ENCODE peak calls at places on chromosomes 3 and 15, in six cellular contexts. C is stimulated activated CD8-positive, alpha-beta memory T cell treated with anti-CD3 and anti-CD28 coated beads, Interleukin-12 subunit alpha, Interleukin-12 subunit beta, amount 100 ng/mL, for 4 hours; G is NCI-H1417; R is upper lobe of right lung; D is AG09309; Z is activated naive CD4-positive, alpha-beta T cell. K is an unnamed sample.

GRCh38 chr3:23740517-23741402 is 65.0 kb upstream of the UBE2E1 start:
- DNase-seq in G (peak), Z (no peak), R (no peak), D (no peak), C (no peak), K (no peak)

GRCh38 chr15:81108427-81108826 is 25.6 kb upstream of the CFAP161 start:
- DNase-seq in R (no peak), D (no peak), C (no peak), Z (no peak), G (no peak), K (no peak)

GRCh38 chr3:16768956-16769355 is 115.8 kb upstream of the PLCL2 start:
- DNase-seq in D (no peak), C (no peak), Z (no peak), R (no peak), G (no peak), K (no peak)

GRCh38 chr3:122959339-122959738 is 68.2 kb downstream of the SEMA5B start:
- DNase-seq in D (no peak), C (no peak), G (no peak), Z (no peak), R (no peak), K (no peak)

GRCh38 chr3:122572940-122573412 is 4.5 kb upstream of the PARP15 start:
- DNase-seq in C (no peak), G (no peak), Z (no peak), R (no peak), D (no peak), K (no peak)

GRCh38 chr3:131072099-131072559 is 45.5 kb downstream of the NEK11 start:
- DNase-seq in G (no peak), C (no peak), Z (no peak), D (no peak), R (no peak), K (no peak)

GRCh38 chr3:190225186-190225692 is 97.0 kb downstream of the CLDN1 start:
- DNase-seq in D (no peak), G (peak), Z (no peak), C (no peak), R (no peak), K (no peak)

GRCh38 chr3:14137004-14137403 is 12.2 kb downstream of the TMEM43 start:
- DNase-seq in G (no peak), C (no peak), R (no peak), D (no peak), Z (no peak), K (no peak)

GRCh38 chr15:67501177-67501835 is 19.6 kb upstream of the C15orf61 start:
- DNase-seq in C (no peak), Z (no peak), G (no peak), D (no peak), R (no peak), K (no peak)

GRCh38 chr3:150765949-150766720 is 3.2 kb upstream of the SIAH2 start:
- DNase-seq in G (no peak), D (peak), R (no peak), C (no peak), Z (no peak), K (no peak)

GRCh38 chr3:126781889-126782491 is 78.0 kb downstream of the CHCHD6 start:
- DNase-seq in D (peak), C (no peak), G (peak), Z (no peak), R (no peak), K (no peak)

GRCh38 chr15:86444527-86444926 is 364.9 kb downstream of the AGBL1 start:
- DNase-seq in C (no peak), D (no peak), R (no peak), G (no peak), Z (no peak), K (no peak)

GRCh38 chr3:171815977-171816595 is 5.8 kb upstream of the PLD1 start:
- DNase-seq in C (no peak), Z (no peak), R (no peak), G (no peak), D (no peak), K (no peak)

GRCh38 chr15:73858062-73858461 is 15.3 kb upstream of the TBC1D21 start:
- DNase-seq in D (no peak), C (no peak), R (no peak), G (no peak), Z (no peak), K (no peak)

GRCh38 chr3:34394978-34395748 is 596.7 kb downstream of the PDCD6IP start:
- DNase-seq in C (no peak), R (peak), Z (no peak), G (no peak), D (no peak), K (no peak)

GRCh38 chr3:107753494-107753893 is 230.7 kb downstream of the BBX start:
- DNase-seq in C (no peak), G (peak), D (no peak), R (no peak), Z (no peak), K (no peak)

GRCh38 chr3:48268936-48269551 is 28.1 kb downstream of the ZNF589 start:
- DNase-seq in Z (no peak), D (no peak), G (no peak), R (no peak), C (peak), K (no peak)

GRCh38 chr15:49664706-49665105 is 43.9 kb downstream of the DTWD1 start:
- DNase-seq in Z (no peak), G (no peak), D (no peak), R (no peak), C (no peak), K (no peak)

GRCh38 chr15:64105113-64105704 is 9.4 kb downstream of the SNX1 start:
- DNase-seq in G (no peak), D (peak), Z (no peak), C (no peak), R (no peak), K (no peak)

GRCh38 chr3:119301001-119301400 is 6.8 kb downstream of the ARHGAP31 start:
- DNase-seq in D (no peak), G (no peak), C (no peak), Z (no peak), R (peak), K (no peak)

K was measured in central memory CD8-positive, alpha-beta T cell.